ENCODE peak calls at places on chromosomes 3 and 15, in five cellular contexts. Z, R, N, C and P are unnamed samples.
A peak's percentile ranks its signal among the peaks of the same experiment; 100 is the strongest.

GRCh38 chr3:18189651-18190050 is 235.5 kb downstream of the SATB1 start:
- DNase-seq in C (peak; percentile 89), N (no peak), R (peak; percentile 75), Z (peak; percentile 13), P (peak; percentile 25)

GRCh38 chr3:154779571-154779970 is 300.5 kb upstream of the MME start:
- DNase-seq in Z (no peak), R (peak; percentile 76), N (no peak), C (peak; percentile 84), P (peak; percentile 70)

GRCh38 chr15:39730552-39730951 is 52.1 kb downstream of the FSIP1 start:
- DNase-seq in N (no peak), C (no peak), Z (no peak), R (no peak), P (no peak)

GRCh38 chr3:64184621-64185020 is 40.6 kb downstream of the PRICKLE2 start:
- DNase-seq in C (peak; percentile 83), Z (no peak), R (peak; percentile 75), N (no peak), P (peak; percentile 75)

GRCh38 chr15:61888074-61888780 is 172.0 kb downstream of the VPS13C start:
- DNase-seq in C (no peak), N (no peak), R (peak; percentile 35), Z (no peak), P (peak; percentile 24)

GRCh38 chr15:45522179-45522930 is at the start of gene SLC30A4:
- DNase-seq in N (peak; percentile 87), R (peak; percentile 47), C (peak; percentile 27), Z (peak; percentile 79), P (peak; percentile 53)

GRCh38 chr15:88998980-88999713 is 86.0 kb upstream of the MFGE8 start:
- DNase-seq in R (no peak), C (no peak), N (no peak), Z (no peak), P (no peak)

GRCh38 chr3:196774191-196774820 is 34.6 kb downstream of the PAK2 start:
- DNase-seq in Z (no peak), N (no peak), C (peak; percentile 74), R (peak; percentile 58), P (no peak)

GRCh38 chr3:132311860-132312259 is 5.3 kb upstream of the ACP3 start:
- DNase-seq in Z (no peak), C (peak; percentile 70), R (no peak), N (no peak), P (peak; percentile 80)

GRCh38 chr3:31804251-31805051 is 176.6 kb downstream of the OSBPL10 start:
- DNase-seq in N (no peak), Z (no peak), C (no peak), R (no peak), P (peak; percentile 15)

GRCh38 chr3:172522871-172523818 is at the start of gene TNFSF10:
- DNase-seq in R (peak; percentile 53), N (peak; percentile 81), C (peak; percentile 34), Z (peak; percentile 45), P (no peak)

GRCh38 chr3:147267431-147267830 is 138.9 kb downstream of the ZIC4 start:
- DNase-seq in N (no peak), C (peak; percentile 6), R (peak; percentile 9), Z (no peak), P (no peak)

GRCh38 chr3:120348981-120349818 is at the start of gene LRRC58:
- DNase-seq in R (peak; percentile 92), N (peak; percentile 93), Z (peak; percentile 92), C (peak; percentile 90), P (peak; percentile 90)

GRCh38 chr3:67559029-67559605 is 95.3 kb downstream of the SUCLG2 start:
- DNase-seq in C (no peak), R (no peak), Z (no peak), N (no peak), P (no peak)

GRCh38 chr3:22474706-22475470 is 723.9 kb upstream of the ZNF385D start:
- DNase-seq in Z (no peak), C (peak; percentile 80), N (no peak), R (peak; percentile 35), P (peak; percentile 78)

GRCh38 chr15:35727627-35728026 is 181.7 kb upstream of the DPH6 start:
- DNase-seq in Z (no peak), C (no peak), R (no peak), N (no peak), P (no peak)

GRCh38 chr3:169627789-169628188 is 35.7 kb downstream of the MECOM start:
- DNase-seq in N (no peak), C (no peak), Z (no peak), R (no peak), P (no peak)

GRCh38 chr3:152511904-152512303 is 243.2 kb downstream of the MBNL1 start:
- DNase-seq in C (no peak), R (no peak), N (no peak), Z (no peak), P (no peak)

GRCh38 chr3:65877160-65877559 is 161.6 kb downstream of the MAGI1 start:
- DNase-seq in C (peak; percentile 30), N (no peak), Z (no peak), R (no peak), P (no peak)

GRCh38 chr15:67043939-67044771 is 21.2 kb upstream of the SMAD3 start:
- DNase-seq in C (peak; percentile 84), N (no peak), R (peak; percentile 96), Z (no peak), P (peak; percentile 95)

DNA sequence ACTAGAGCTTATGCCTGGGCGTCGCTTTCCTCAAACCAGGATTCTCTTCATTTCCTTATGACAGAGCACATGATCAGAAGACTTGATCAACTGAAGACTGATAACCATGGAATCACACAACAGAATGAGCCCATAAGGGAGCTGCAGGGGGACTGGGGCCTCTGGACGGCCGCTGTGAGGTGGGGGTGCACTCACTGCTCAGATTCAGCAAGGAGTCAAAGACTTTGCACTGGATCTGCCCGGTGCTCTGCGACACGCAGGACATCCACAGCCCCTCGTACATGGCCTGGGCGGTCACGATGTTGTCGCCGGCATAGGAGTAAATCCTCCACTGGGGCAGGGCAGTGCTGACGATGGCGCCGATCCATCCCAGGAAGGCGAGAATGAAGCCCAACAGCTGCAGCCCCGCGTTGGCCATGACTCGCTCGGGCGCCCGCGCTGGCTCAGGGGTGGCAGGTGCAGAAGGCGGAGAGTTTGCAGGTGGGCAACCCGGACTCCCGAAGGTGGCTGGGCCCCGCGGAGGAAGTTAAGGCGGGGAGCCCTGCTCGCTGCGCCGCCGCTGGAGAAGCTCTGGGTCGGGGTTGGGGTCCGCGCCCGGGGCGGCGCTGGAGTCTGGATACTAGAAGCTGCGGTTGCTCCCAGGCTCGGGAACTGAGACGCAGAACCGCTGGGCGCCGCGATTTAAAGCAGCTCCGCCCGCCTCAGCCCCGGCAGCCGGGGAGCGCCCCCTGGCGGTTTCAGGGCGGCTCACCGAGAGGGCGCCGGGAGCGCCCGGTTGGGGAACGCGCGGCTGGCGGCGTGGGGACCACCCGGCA is at the start of gene CLDN1:
- DNase-seq in R (peak; percentile 67), C (peak; percentile 64), N (peak; percentile 85), Z (peak; percentile 87), P (peak; percentile 77)
- TF ChIP-seq CTCF in R (peak; percentile 69), C (peak; percentile 48), N (peak; percentile 82), Z (peak; percentile 87), P (peak; percentile 65)

GRCh38 chr3:11091791-11092190 is 62.5 kb upstream of the HRH1 start:
- DNase-seq in C (no peak), R (no peak), Z (no peak), N (no peak), P (no peak)

GRCh38 chr3:11099306-11099705 is 55.0 kb upstream of the HRH1 start:
- DNase-seq in C (peak; percentile 19), N (no peak), R (no peak), Z (no peak), P (no peak)

GRCh38 chr3:11096266-11097135 is 57.8 kb upstream of the HRH1 start:
- DNase-seq in R (peak; percentile 80), N (peak; percentile 67), C (peak; percentile 93), Z (peak; percentile 87), P (peak; percentile 90)

GRCh38 chr3:11093823-11094340 is 60.4 kb upstream of the HRH1 start:
- DNase-seq in C (no peak), R (no peak), Z (no peak), N (no peak), P (no peak)

GRCh38 chr3:11095932-11096265 is 58.4 kb upstream of the HRH1 start:
- DNase-seq in N (no peak), Z (no peak), C (no peak), R (no peak), P (peak; percentile 45)
- H3K4me3 ChIP-seq in N (no peak overlapping the region), Z (no peak overlapping the region), C (peak overlapping the region; percentile 46), R (no peak overlapping the region), P (no peak overlapping the region)

GRCh38 chr3:112776836-112777235 is 69.8 kb downstream of the CD200R1L start:
- DNase-seq in Z (no peak), R (no peak), N (no peak), C (no peak), P (no peak)
- TF ChIP-seq CTCF in Z (no peak), R (no peak), N (no peak), C (no peak), P (no peak)

GRCh38 chr3:127628426-127628787 is 578 bp upstream of the PODXL2 start:
- DNase-seq in C (no peak), R (no peak), N (no peak), Z (no peak), P (no peak)
- H3K4me3 ChIP-seq in C (no peak overlapping the region), R (no peak overlapping the region), N (no peak overlapping the region), Z (no peak overlapping the region), P (no peak overlapping the region)

GRCh38 chr3:124850633-124851032 is 36.5 kb downstream of the ITGB5 start:
- DNase-seq in C (peak; percentile 55), N (no peak), R (peak; percentile 84), Z (no peak), P (peak; percentile 59)
- TF ChIP-seq CTCF in C (peak; percentile 7), N (no peak), R (peak; percentile 40), Z (no peak), P (peak; percentile 23)

GRCh38 chr3:35722902-35723301 is 83.6 kb downstream of the ARPP21 start:
- DNase-seq in R (no peak), C (no peak), N (no peak), Z (no peak), P (no peak)
- H3K4me3 ChIP-seq in R (no peak overlapping the region), C (no peak overlapping the region), N (no peak overlapping the region), Z (no peak overlapping the region), P (no peak overlapping the region)

DNA sequence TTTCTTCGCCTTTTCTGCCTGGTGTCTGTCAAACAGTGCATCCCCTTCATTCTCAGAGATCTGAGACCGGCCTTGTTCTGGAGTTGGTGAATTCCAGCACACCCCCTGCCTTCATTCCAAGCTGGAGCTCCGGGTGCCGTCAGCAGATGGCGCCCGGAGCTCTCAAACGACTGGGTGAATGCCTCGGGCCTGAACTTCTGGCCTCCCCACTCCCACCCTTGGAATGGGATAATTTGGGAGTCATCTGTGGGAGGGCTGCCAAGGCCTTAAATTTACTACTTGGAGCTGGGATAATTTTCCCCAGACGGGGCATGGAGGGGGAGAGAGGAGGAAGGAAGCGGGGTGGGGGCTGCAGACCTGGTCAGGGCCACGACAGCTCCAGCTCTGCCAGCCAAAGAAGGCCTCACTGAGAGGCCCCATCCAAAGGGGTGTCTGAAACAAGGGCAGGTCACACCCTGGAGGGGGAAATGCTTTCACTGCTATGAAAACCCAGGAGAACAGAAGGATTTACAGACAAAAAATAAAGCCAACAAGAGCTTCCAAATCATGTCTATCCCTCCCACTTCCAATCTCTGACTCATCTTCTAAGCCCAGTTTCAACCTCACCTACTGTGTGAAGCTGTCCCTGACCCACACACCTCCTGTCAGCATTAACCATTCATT is 187.9 kb downstream of the OPA1 start:
- DNase-seq in N (peak; percentile 80), Z (peak; percentile 87), R (peak; percentile 76), C (peak; percentile 79), P (peak; percentile 65)
- TF ChIP-seq CTCF in N (peak; percentile 82), Z (peak; percentile 78), R (peak; percentile 81), C (peak; percentile 81), P (peak; percentile 87)

GRCh38 chr3:79211588-79212359 is 556.0 kb downstream of the ROBO1 start:
- DNase-seq in C (no peak), Z (no peak), N (no peak), R (no peak), P (no peak)
- H3K4me3 ChIP-seq in C (no peak overlapping the region), Z (no peak overlapping the region), N (no peak overlapping the region), R (no peak overlapping the region), P (no peak overlapping the region)